ENCODE peak calls at places on chromosomes 12 and 14, in five cellular contexts. One of them, this sample, is unnamed.

GRCh38 chr12:41008472-41008871 is 179.6 kb upstream of the PDZRN4 start:
- DNase-seq in activated CD8-positive, alpha-beta memory T cell treated with anti-CD3 and anti-CD28 coated beads for 4 hours: no peak
- DNase-seq in stimulated activated CD8-positive, alpha-beta memory T cell treated with anti-CD3 and anti-CD28 coated beads, Interleukin-15, amount 100 ng/mL, for 48 hours: no peak
- DNase-seq in progenitor cell of endocrine pancreas: no peak
- DNase-seq in lower lobe of right lung: no peak
- DNase-seq in this sample: no peak

GRCh38 chr12:52278931-52279682 is 4.7 kb downstream of the KRT86 start:
- DNase-seq in activated CD8-positive, alpha-beta memory T cell treated with anti-CD3 and anti-CD28 coated beads for 4 hours: peak
- DNase-seq in progenitor cell of endocrine pancreas: peak
- DNase-seq in stimulated activated CD8-positive, alpha-beta memory T cell treated with anti-CD3 and anti-CD28 coated beads, Interleukin-15, amount 100 ng/mL, for 48 hours: peak
- DNase-seq in lower lobe of right lung: peak
- DNase-seq in this sample: peak

GRCh38 chr12:122009741-122010140 is 11.9 kb upstream of the BCL7A start:
- DNase-seq in stimulated activated CD8-positive, alpha-beta memory T cell treated with anti-CD3 and anti-CD28 coated beads, Interleukin-15, amount 100 ng/mL, for 48 hours: no peak
- DNase-seq in progenitor cell of endocrine pancreas: no peak
- DNase-seq in activated CD8-positive, alpha-beta memory T cell treated with anti-CD3 and anti-CD28 coated beads for 4 hours: no peak
- DNase-seq in lower lobe of right lung: peak
- DNase-seq in this sample: no peak

GRCh38 chr12:13000616-13000934 is 510 bp upstream of the HEBP1 start:
- DNase-seq in activated CD8-positive, alpha-beta memory T cell treated with anti-CD3 and anti-CD28 coated beads for 4 hours: no peak
- DNase-seq in lower lobe of right lung: no peak
- DNase-seq in stimulated activated CD8-positive, alpha-beta memory T cell treated with anti-CD3 and anti-CD28 coated beads, Interleukin-15, amount 100 ng/mL, for 48 hours: no peak
- DNase-seq in progenitor cell of endocrine pancreas: no peak
- DNase-seq in this sample: no peak

GRCh38 chr12:108647199-108647935 is 13.7 kb upstream of the SELPLG start:
- DNase-seq in activated CD8-positive, alpha-beta memory T cell treated with anti-CD3 and anti-CD28 coated beads for 4 hours: no peak
- DNase-seq in stimulated activated CD8-positive, alpha-beta memory T cell treated with anti-CD3 and anti-CD28 coated beads, Interleukin-15, amount 100 ng/mL, for 48 hours: no peak
- DNase-seq in progenitor cell of endocrine pancreas: no peak
- DNase-seq in lower lobe of right lung: no peak
- DNase-seq in this sample: no peak

GRCh38 chr12:16531623-16532022 is 74.3 kb downstream of the LMO3 start:
- DNase-seq in stimulated activated CD8-positive, alpha-beta memory T cell treated with anti-CD3 and anti-CD28 coated beads, Interleukin-15, amount 100 ng/mL, for 48 hours: no peak
- DNase-seq in lower lobe of right lung: no peak
- DNase-seq in activated CD8-positive, alpha-beta memory T cell treated with anti-CD3 and anti-CD28 coated beads for 4 hours: no peak
- DNase-seq in progenitor cell of endocrine pancreas: no peak
- DNase-seq in this sample: no peak

GRCh38 chr12:131204416-131205311 is 251.0 kb downstream of the ADGRD1 start:
- DNase-seq in activated CD8-positive, alpha-beta memory T cell treated with anti-CD3 and anti-CD28 coated beads for 4 hours: no peak
- DNase-seq in progenitor cell of endocrine pancreas: no peak
- DNase-seq in lower lobe of right lung: no peak
- DNase-seq in stimulated activated CD8-positive, alpha-beta memory T cell treated with anti-CD3 and anti-CD28 coated beads, Interleukin-15, amount 100 ng/mL, for 48 hours: no peak
- DNase-seq in this sample: no peak

GRCh38 chr14:64602826-64603225 is 53.1 kb downstream of the PPP1R36 start:
- DNase-seq in lower lobe of right lung: no peak
- DNase-seq in activated CD8-positive, alpha-beta memory T cell treated with anti-CD3 and anti-CD28 coated beads for 4 hours: no peak
- DNase-seq in stimulated activated CD8-positive, alpha-beta memory T cell treated with anti-CD3 and anti-CD28 coated beads, Interleukin-15, amount 100 ng/mL, for 48 hours: no peak
- DNase-seq in progenitor cell of endocrine pancreas: no peak
- DNase-seq in this sample: no peak

GRCh38 chr12:56071648-56072047 is 8.3 kb upstream of the ERBB3 start:
- DNase-seq in activated CD8-positive, alpha-beta memory T cell treated with anti-CD3 and anti-CD28 coated beads for 4 hours: no peak
- DNase-seq in progenitor cell of endocrine pancreas: no peak
- DNase-seq in lower lobe of right lung: no peak
- DNase-seq in stimulated activated CD8-positive, alpha-beta memory T cell treated with anti-CD3 and anti-CD28 coated beads, Interleukin-15, amount 100 ng/mL, for 48 hours: no peak
- DNase-seq in this sample: no peak

GRCh38 chr14:99116741-99117295 is 155.2 kb downstream of the BCL11B start:
- DNase-seq in lower lobe of right lung: no peak
- DNase-seq in progenitor cell of endocrine pancreas: no peak
- DNase-seq in stimulated activated CD8-positive, alpha-beta memory T cell treated with anti-CD3 and anti-CD28 coated beads, Interleukin-15, amount 100 ng/mL, for 48 hours: no peak
- DNase-seq in activated CD8-positive, alpha-beta memory T cell treated with anti-CD3 and anti-CD28 coated beads for 4 hours: no peak
- DNase-seq in this sample: no peak

GRCh38 chr14:67564236-67564635 is 31.1 kb downstream of the PLEKHH1 start:
- DNase-seq in lower lobe of right lung: no peak
- DNase-seq in progenitor cell of endocrine pancreas: no peak
- DNase-seq in stimulated activated CD8-positive, alpha-beta memory T cell treated with anti-CD3 and anti-CD28 coated beads, Interleukin-15, amount 100 ng/mL, for 48 hours: no peak
- DNase-seq in activated CD8-positive, alpha-beta memory T cell treated with anti-CD3 and anti-CD28 coated beads for 4 hours: no peak
- DNase-seq in this sample: no peak

GRCh38 chr14:74425525-74426201 is 347 bp downstream of the SYNDIG1L start:
- DNase-seq in activated CD8-positive, alpha-beta memory T cell treated with anti-CD3 and anti-CD28 coated beads for 4 hours: no peak
- DNase-seq in stimulated activated CD8-positive, alpha-beta memory T cell treated with anti-CD3 and anti-CD28 coated beads, Interleukin-15, amount 100 ng/mL, for 48 hours: peak
- DNase-seq in lower lobe of right lung: no peak
- DNase-seq in progenitor cell of endocrine pancreas: peak
- DNase-seq in this sample: no peak

GRCh38 chr12:116964740-116965090 is 54.0 kb downstream of the FBXW8 start:
- DNase-seq in lower lobe of right lung: no peak
- DNase-seq in stimulated activated CD8-positive, alpha-beta memory T cell treated with anti-CD3 and anti-CD28 coated beads, Interleukin-15, amount 100 ng/mL, for 48 hours: no peak
- DNase-seq in activated CD8-positive, alpha-beta memory T cell treated with anti-CD3 and anti-CD28 coated beads for 4 hours: no peak
- DNase-seq in progenitor cell of endocrine pancreas: no peak
- DNase-seq in this sample: peak

GRCh38 chr14:68449565-68450295 is 343.1 kb downstream of the ZFP36L1 start:
- DNase-seq in lower lobe of right lung: no peak
- DNase-seq in activated CD8-positive, alpha-beta memory T cell treated with anti-CD3 and anti-CD28 coated beads for 4 hours: no peak
- DNase-seq in progenitor cell of endocrine pancreas: no peak
- DNase-seq in stimulated activated CD8-positive, alpha-beta memory T cell treated with anti-CD3 and anti-CD28 coated beads, Interleukin-15, amount 100 ng/mL, for 48 hours: no peak
- DNase-seq in this sample: no peak

GRCh38 chr12:29537292-29537691 is 39.8 kb upstream of the OVCH1 start:
- DNase-seq in progenitor cell of endocrine pancreas: no peak
- DNase-seq in stimulated activated CD8-positive, alpha-beta memory T cell treated with anti-CD3 and anti-CD28 coated beads, Interleukin-15, amount 100 ng/mL, for 48 hours: no peak
- DNase-seq in activated CD8-positive, alpha-beta memory T cell treated with anti-CD3 and anti-CD28 coated beads for 4 hours: no peak
- DNase-seq in lower lobe of right lung: no peak
- DNase-seq in this sample: no peak

GRCh38 chr12:115763376-115763775 is 514.1 kb downstream of the MED13L start:
- DNase-seq in stimulated activated CD8-positive, alpha-beta memory T cell treated with anti-CD3 and anti-CD28 coated beads, Interleukin-15, amount 100 ng/mL, for 48 hours: no peak
- DNase-seq in progenitor cell of endocrine pancreas: no peak
- DNase-seq in activated CD8-positive, alpha-beta memory T cell treated with anti-CD3 and anti-CD28 coated beads for 4 hours: no peak
- DNase-seq in lower lobe of right lung: no peak
- DNase-seq in this sample: no peak

GRCh38 chr12:70052931-70053497 is 190.2 kb upstream of the CNOT2 start:
- DNase-seq in activated CD8-positive, alpha-beta memory T cell treated with anti-CD3 and anti-CD28 coated beads for 4 hours: no peak
- DNase-seq in lower lobe of right lung: no peak
- DNase-seq in progenitor cell of endocrine pancreas: no peak
- DNase-seq in stimulated activated CD8-positive, alpha-beta memory T cell treated with anti-CD3 and anti-CD28 coated beads, Interleukin-15, amount 100 ng/mL, for 48 hours: no peak
- DNase-seq in this sample: no peak

GRCh38 chr12:93361159-93361919 is 16.4 kb upstream of the NUDT4 start:
- DNase-seq in stimulated activated CD8-positive, alpha-beta memory T cell treated with anti-CD3 and anti-CD28 coated beads, Interleukin-15, amount 100 ng/mL, for 48 hours: no peak
- DNase-seq in progenitor cell of endocrine pancreas: no peak
- DNase-seq in lower lobe of right lung: no peak
- DNase-seq in activated CD8-positive, alpha-beta memory T cell treated with anti-CD3 and anti-CD28 coated beads for 4 hours: no peak
- DNase-seq in this sample: no peak

GRCh38 chr14:65373671-65374039 is 38.9 kb upstream of the FUT8 start:
- DNase-seq in stimulated activated CD8-positive, alpha-beta memory T cell treated with anti-CD3 and anti-CD28 coated beads, Interleukin-15, amount 100 ng/mL, for 48 hours: no peak
- DNase-seq in activated CD8-positive, alpha-beta memory T cell treated with anti-CD3 and anti-CD28 coated beads for 4 hours: no peak
- DNase-seq in progenitor cell of endocrine pancreas: no peak
- DNase-seq in lower lobe of right lung: no peak
- DNase-seq in this sample: no peak

GRCh38 chr14:36773136-36773540 is 111.5 kb downstream of the PAX9 start:
- DNase-seq in activated CD8-positive, alpha-beta memory T cell treated with anti-CD3 and anti-CD28 coated beads for 4 hours: no peak
- DNase-seq in progenitor cell of endocrine pancreas: no peak
- DNase-seq in lower lobe of right lung: no peak
- DNase-seq in stimulated activated CD8-positive, alpha-beta memory T cell treated with anti-CD3 and anti-CD28 coated beads, Interleukin-15, amount 100 ng/mL, for 48 hours: no peak
- DNase-seq in this sample: no peak

GRCh38 chr14:23660290-23661226 is 24.4 kb downstream of the DHRS2 start:
- DNase-seq in activated CD8-positive, alpha-beta memory T cell treated with anti-CD3 and anti-CD28 coated beads for 4 hours: peak
- DNase-seq in stimulated activated CD8-positive, alpha-beta memory T cell treated with anti-CD3 and anti-CD28 coated beads, Interleukin-15, amount 100 ng/mL, for 48 hours: peak
- DNase-seq in progenitor cell of endocrine pancreas: no peak
- DNase-seq in lower lobe of right lung: no peak
- DNase-seq in this sample: no peak

GRCh38 chr14:71261206-71261605 is 353.9 kb downstream of the PCNX1 start:
- DNase-seq in progenitor cell of endocrine pancreas: no peak
- DNase-seq in lower lobe of right lung: no peak
- DNase-seq in activated CD8-positive, alpha-beta memory T cell treated with anti-CD3 and anti-CD28 coated beads for 4 hours: no peak
- DNase-seq in stimulated activated CD8-positive, alpha-beta memory T cell treated with anti-CD3 and anti-CD28 coated beads, Interleukin-15, amount 100 ng/mL, for 48 hours: no peak
- DNase-seq in this sample: no peak

GRCh38 chr14:53391631-53392030 is 238.5 kb upstream of the DDHD1 start:
- DNase-seq in progenitor cell of endocrine pancreas: no peak
- DNase-seq in stimulated activated CD8-positive, alpha-beta memory T cell treated with anti-CD3 and anti-CD28 coated beads, Interleukin-15, amount 100 ng/mL, for 48 hours: no peak
- DNase-seq in lower lobe of right lung: no peak
- DNase-seq in activated CD8-positive, alpha-beta memory T cell treated with anti-CD3 and anti-CD28 coated beads for 4 hours: no peak
- DNase-seq in this sample: no peak

GRCh38 chr14:101187017-101187815 is 283.7 kb upstream of the RTL1 start:
- DNase-seq in progenitor cell of endocrine pancreas: no peak
- DNase-seq in activated CD8-positive, alpha-beta memory T cell treated with anti-CD3 and anti-CD28 coated beads for 4 hours: no peak
- DNase-seq in stimulated activated CD8-positive, alpha-beta memory T cell treated with anti-CD3 and anti-CD28 coated beads, Interleukin-15, amount 100 ng/mL, for 48 hours: no peak
- DNase-seq in lower lobe of right lung: no peak
- DNase-seq in this sample: no peak

GRCh38 chr12:111220363-111220762 is 148.5 kb downstream of the PHETA1 start:
- DNase-seq in lower lobe of right lung: no peak
- DNase-seq in progenitor cell of endocrine pancreas: no peak
- DNase-seq in activated CD8-positive, alpha-beta memory T cell treated with anti-CD3 and anti-CD28 coated beads for 4 hours: no peak
- DNase-seq in stimulated activated CD8-positive, alpha-beta memory T cell treated with anti-CD3 and anti-CD28 coated beads, Interleukin-15, amount 100 ng/mL, for 48 hours: no peak
- DNase-seq in this sample: no peak

GRCh38 chr14:43587183-43587582 is 919.9 kb downstream of the FSCB start:
- DNase-seq in lower lobe of right lung: no peak
- DNase-seq in progenitor cell of endocrine pancreas: no peak
- DNase-seq in stimulated activated CD8-positive, alpha-beta memory T cell treated with anti-CD3 and anti-CD28 coated beads, Interleukin-15, amount 100 ng/mL, for 48 hours: no peak
- DNase-seq in activated CD8-positive, alpha-beta memory T cell treated with anti-CD3 and anti-CD28 coated beads for 4 hours: no peak
- DNase-seq in this sample: no peak

GRCh38 chr12:111029305-111029704 is 108.9 kb upstream of the MYL2 start:
- DNase-seq in progenitor cell of endocrine pancreas: no peak
- DNase-seq in stimulated activated CD8-positive, alpha-beta memory T cell treated with anti-CD3 and anti-CD28 coated beads, Interleukin-15, amount 100 ng/mL, for 48 hours: no peak
- DNase-seq in activated CD8-positive, alpha-beta memory T cell treated with anti-CD3 and anti-CD28 coated beads for 4 hours: no peak
- DNase-seq in lower lobe of right lung: no peak
- DNase-seq in this sample: no peak

GRCh38 chr12:55842681-55843429 is at the start of gene MMP19:
- DNase-seq in stimulated activated CD8-positive, alpha-beta memory T cell treated with anti-CD3 and anti-CD28 coated beads, Interleukin-15, amount 100 ng/mL, for 48 hours: no peak
- DNase-seq in lower lobe of right lung: no peak
- DNase-seq in activated CD8-positive, alpha-beta memory T cell treated with anti-CD3 and anti-CD28 coated beads for 4 hours: no peak
- DNase-seq in progenitor cell of endocrine pancreas: no peak
- DNase-seq in this sample: no peak

GRCh38 chr14:52079239-52079956 is 10.5 kb upstream of the NID2 start:
- DNase-seq in progenitor cell of endocrine pancreas: no peak
- DNase-seq in activated CD8-positive, alpha-beta memory T cell treated with anti-CD3 and anti-CD28 coated beads for 4 hours: no peak
- DNase-seq in lower lobe of right lung: no peak
- DNase-seq in stimulated activated CD8-positive, alpha-beta memory T cell treated with anti-CD3 and anti-CD28 coated beads, Interleukin-15, amount 100 ng/mL, for 48 hours: no peak
- DNase-seq in this sample: no peak

GRCh38 chr12:112018571-112019237 is 5.5 kb downstream of the ERP29 start:
- DNase-seq in progenitor cell of endocrine pancreas: no peak
- DNase-seq in lower lobe of right lung: no peak
- DNase-seq in stimulated activated CD8-positive, alpha-beta memory T cell treated with anti-CD3 and anti-CD28 coated beads, Interleukin-15, amount 100 ng/mL, for 48 hours: no peak
- DNase-seq in activated CD8-positive, alpha-beta memory T cell treated with anti-CD3 and anti-CD28 coated beads for 4 hours: no peak
- DNase-seq in this sample: no peak

GRCh38 chr12:96194901-96195844 is 998 bp downstream of the ELK3 start:
- DNase-seq in activated CD8-positive, alpha-beta memory T cell treated with anti-CD3 and anti-CD28 coated beads for 4 hours: peak
- DNase-seq in lower lobe of right lung: no peak
- DNase-seq in stimulated activated CD8-positive, alpha-beta memory T cell treated with anti-CD3 and anti-CD28 coated beads, Interleukin-15, amount 100 ng/mL, for 48 hours: peak
- DNase-seq in progenitor cell of endocrine pancreas: no peak
- DNase-seq in this sample: no peak

GRCh38 chr12:113756609-113757008 is 209.5 kb downstream of the RBM19 start:
- DNase-seq in lower lobe of right lung: no peak
- DNase-seq in activated CD8-positive, alpha-beta memory T cell treated with anti-CD3 and anti-CD28 coated beads for 4 hours: no peak
- DNase-seq in progenitor cell of endocrine pancreas: no peak
- DNase-seq in stimulated activated CD8-positive, alpha-beta memory T cell treated with anti-CD3 and anti-CD28 coated beads, Interleukin-15, amount 100 ng/mL, for 48 hours: no peak
- DNase-seq in this sample: no peak

GRCh38 chr12:32917094-32917611 is 20.6 kb upstream of the PKP2 start:
- DNase-seq in activated CD8-positive, alpha-beta memory T cell treated with anti-CD3 and anti-CD28 coated beads for 4 hours: no peak
- DNase-seq in lower lobe of right lung: no peak
- DNase-seq in stimulated activated CD8-positive, alpha-beta memory T cell treated with anti-CD3 and anti-CD28 coated beads, Interleukin-15, amount 100 ng/mL, for 48 hours: no peak
- DNase-seq in progenitor cell of endocrine pancreas: no peak
- DNase-seq in this sample: no peak

GRCh38 chr12:43444940-43445564 is 107.0 kb downstream of the ADAMTS20 start:
- DNase-seq in stimulated activated CD8-positive, alpha-beta memory T cell treated with anti-CD3 and anti-CD28 coated beads, Interleukin-15, amount 100 ng/mL, for 48 hours: no peak
- DNase-seq in progenitor cell of endocrine pancreas: peak
- DNase-seq in activated CD8-positive, alpha-beta memory T cell treated with anti-CD3 and anti-CD28 coated beads for 4 hours: no peak
- DNase-seq in lower lobe of right lung: no peak
- DNase-seq in this sample: no peak

GRCh38 chr14:95756127-95756526 is 42.2 kb upstream of the TCL1A start:
- DNase-seq in stimulated activated CD8-positive, alpha-beta memory T cell treated with anti-CD3 and anti-CD28 coated beads, Interleukin-15, amount 100 ng/mL, for 48 hours: no peak
- DNase-seq in activated CD8-positive, alpha-beta memory T cell treated with anti-CD3 and anti-CD28 coated beads for 4 hours: no peak
- DNase-seq in lower lobe of right lung: no peak
- DNase-seq in progenitor cell of endocrine pancreas: no peak
- DNase-seq in this sample: no peak

This sample was measured in D721Med.